ENCODE peak calls at places on chromosome 17, in six cellular contexts. A is epithelial cell of proximal tubule; G is hepatocyte; O is uterus; U is CD4-positive, alpha-beta T cell; M is dorsolateral prefrontal cortex. F is an unnamed sample.

GRCh38 chr17:65099941-65100315 is 37.2 kb upstream of the RGS9 start:
- DNase-seq in O (no peak), M (no peak), U (peak; percentile 27), G (no peak), A (peak; percentile 96), F (no peak)

GRCh38 chr17:72457712-72458111 is 336.9 kb downstream of the SOX9 start:
- DNase-seq in U (no peak), A (no peak), G (no peak), M (no peak), O (no peak), F (no peak)

GRCh38 chr17:40533896-40534295 is 31.4 kb downstream of the CCR7 start:
- DNase-seq in G (no peak), A (no peak), M (no peak), O (peak; percentile 13), U (no peak), F (no peak)

GRCh38 chr17:78031435-78031834 is 72.9 kb downstream of the TNRC6C start:
- DNase-seq in A (no peak), G (no peak), U (no peak), M (no peak), O (no peak), F (no peak)

GRCh38 chr17:57751348-57751970 is 6.4 kb upstream of the CCDC182 start:
- DNase-seq in U (no peak), G (no peak), A (no peak), M (no peak), O (no peak), F (no peak)

GRCh38 chr17:76824103-76824502 is 44.1 kb upstream of the MGAT5B start:
- DNase-seq in O (no peak), G (no peak), U (no peak), A (no peak), M (no peak), F (no peak)

GRCh38 chr17:1813088-1813487 is 16.6 kb downstream of the SMYD4 start:
- DNase-seq in G (no peak), M (no peak), A (no peak), O (peak; percentile 52), U (no peak), F (no peak)

GRCh38 chr17:82097187-82097918 is 683 bp downstream of the FASN start:
- DNase-seq in M (no peak), U (no peak), O (peak; percentile 50), G (peak; percentile 78), A (no peak), F (peak; percentile 91)

GRCh38 chr17:59193463-59193862 is 16.4 kb upstream of the SMG8 start:
- DNase-seq in G (no peak), M (no peak), U (no peak), A (no peak), O (no peak), F (no peak)

GRCh38 chr17:79315282-79316106 is 240.9 kb downstream of the ENGASE start:
- DNase-seq in M (no peak), O (no peak), A (no peak), U (no peak), G (no peak), F (no peak)

GRCh38 chr17:11492511-11492910 is 105.8 kb upstream of the DNAH9 start:
- DNase-seq in O (no peak), U (no peak), A (no peak), G (no peak), M (no peak), F (peak; percentile 60)

GRCh38 chr17:81991684-81992513 is 14.5 kb downstream of the ASPSCR1 start:
- DNase-seq in A (no peak), G (peak; percentile 79), U (no peak), M (no peak), O (no peak), F (no peak)

GRCh38 chr17:41792835-41793748 is 6.6 kb upstream of the JUP start:
- DNase-seq in G (peak; percentile 92), A (no peak), U (no peak), M (no peak), O (peak; percentile 63), F (no peak)

GRCh38 chr17:78853926-78854394 is 13.3 kb upstream of the USP36 start:
- DNase-seq in M (no peak), A (no peak), G (peak; percentile 31), U (no peak), O (no peak), F (no peak)

GRCh38 chr17:2980904-2981246 is 82.5 kb downstream of the OR1D5 start:
- DNase-seq in O (no peak), U (no peak), A (no peak), G (no peak), M (no peak), F (no peak)

GRCh38 chr17:20085283-20085875 is 76.2 kb downstream of the SPECC1 start:
- DNase-seq in U (no peak), G (no peak), O (no peak), A (no peak), M (no peak), F (peak; percentile 67)
- TF ChIP-seq CTCF in U (no peak), G (no peak), O (no peak), A (no peak), M (no peak), F (no peak)

GRCh38 chr17:80859004-80859941 is 132.4 kb upstream of the CHMP6 start:
- DNase-seq in M (peak; percentile 70), U (no peak), O (peak; percentile 83), A (peak; percentile 41), G (peak; percentile 67), F (no peak)
- TF ChIP-seq CTCF in M (no peak), U (no peak), O (peak; percentile 20), A (peak; percentile 35), G (peak; percentile 35), F (peak; percentile 38)

DNA sequence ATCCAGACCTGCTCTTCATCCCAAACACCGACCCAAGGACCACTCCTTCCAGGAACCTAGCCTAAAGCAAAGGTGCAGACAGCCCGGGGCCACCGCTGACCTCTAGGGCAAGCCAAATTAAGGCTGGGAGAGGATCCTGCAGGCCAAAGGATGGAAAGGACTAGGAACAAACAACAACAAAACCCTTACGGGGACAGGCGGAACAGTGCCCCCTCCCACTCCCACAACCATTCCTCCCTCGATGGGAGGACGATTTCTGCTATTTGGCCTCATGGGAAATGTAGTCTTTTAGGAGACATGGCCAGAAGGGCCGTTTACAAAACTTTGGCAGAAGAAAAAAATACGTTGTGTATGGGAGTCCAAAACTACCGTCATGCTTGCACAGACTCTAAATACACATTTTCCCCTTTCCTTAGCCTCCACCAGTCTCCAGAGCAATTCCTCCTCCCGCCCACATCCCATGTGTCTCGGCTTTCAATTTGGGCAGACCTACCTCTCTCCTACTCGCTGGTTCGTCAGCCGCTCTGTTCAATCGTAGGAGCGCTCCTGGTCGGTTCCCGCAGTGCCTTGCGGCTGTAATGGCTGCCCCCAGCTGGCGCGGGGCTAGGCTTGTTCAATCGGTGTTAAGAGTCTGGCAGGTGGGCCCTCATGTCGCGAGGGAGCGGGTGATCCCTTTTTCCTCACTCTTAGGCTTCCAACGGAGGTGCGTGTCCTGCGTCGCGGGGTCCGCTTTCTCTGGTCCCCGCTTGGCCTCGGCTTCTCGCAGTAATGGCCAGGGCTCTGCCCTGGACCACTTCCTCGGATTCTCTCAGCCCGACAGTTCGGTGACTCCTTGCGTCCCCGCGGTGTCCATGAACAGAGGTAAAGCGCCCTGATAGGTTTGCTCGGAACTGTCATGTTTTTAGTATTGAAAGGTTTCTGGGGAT is at the start of gene ERAL1:
- DNase-seq in O (peak; percentile 82), G (peak; percentile 93), M (peak; percentile 86), A (peak; percentile 36), U (peak; percentile 74), F (peak; percentile 92)
- TF ChIP-seq CTCF in O (no peak), G (no peak), M (peak; percentile 41), A (no peak), U (no peak), F (no peak)

DNA sequence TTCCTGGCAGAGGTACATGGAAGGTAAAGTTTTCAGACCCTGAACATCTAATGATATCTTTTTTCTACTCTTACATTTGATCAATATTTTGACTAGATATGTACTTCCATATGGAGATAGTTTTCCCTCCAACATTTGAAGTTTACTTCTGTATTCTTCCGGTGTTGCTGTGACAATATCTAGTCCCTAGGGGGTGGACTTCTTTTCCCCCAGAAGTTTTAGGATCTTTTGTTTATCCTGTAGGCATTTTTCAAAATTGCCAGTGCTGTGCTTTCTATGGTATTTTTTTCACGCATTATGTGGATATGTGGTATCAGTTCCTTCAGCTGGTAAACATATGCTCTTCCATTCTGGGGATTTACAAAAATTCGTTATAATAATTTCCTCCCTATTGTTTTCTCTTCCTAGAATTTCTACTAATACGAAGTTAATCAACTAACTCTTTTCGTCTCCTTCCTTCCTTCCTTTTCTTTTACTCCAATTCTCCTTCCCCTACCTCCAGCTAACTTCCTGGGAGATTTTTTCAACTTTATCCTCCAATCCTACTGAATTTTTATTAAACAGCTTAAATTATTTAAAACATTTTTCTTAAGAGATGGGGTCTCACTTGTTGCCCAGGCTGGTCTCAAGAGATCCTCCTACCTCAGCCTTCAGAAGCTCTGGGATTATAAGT is 26.1 kb upstream of the ZNHIT3 start:
- DNase-seq in U (no peak), M (no peak), O (no peak), G (no peak), A (no peak), F (no peak)
- TF ChIP-seq CTCF in U (no peak), M (no peak), O (no peak), G (no peak), A (no peak), F (no peak)

DNA sequence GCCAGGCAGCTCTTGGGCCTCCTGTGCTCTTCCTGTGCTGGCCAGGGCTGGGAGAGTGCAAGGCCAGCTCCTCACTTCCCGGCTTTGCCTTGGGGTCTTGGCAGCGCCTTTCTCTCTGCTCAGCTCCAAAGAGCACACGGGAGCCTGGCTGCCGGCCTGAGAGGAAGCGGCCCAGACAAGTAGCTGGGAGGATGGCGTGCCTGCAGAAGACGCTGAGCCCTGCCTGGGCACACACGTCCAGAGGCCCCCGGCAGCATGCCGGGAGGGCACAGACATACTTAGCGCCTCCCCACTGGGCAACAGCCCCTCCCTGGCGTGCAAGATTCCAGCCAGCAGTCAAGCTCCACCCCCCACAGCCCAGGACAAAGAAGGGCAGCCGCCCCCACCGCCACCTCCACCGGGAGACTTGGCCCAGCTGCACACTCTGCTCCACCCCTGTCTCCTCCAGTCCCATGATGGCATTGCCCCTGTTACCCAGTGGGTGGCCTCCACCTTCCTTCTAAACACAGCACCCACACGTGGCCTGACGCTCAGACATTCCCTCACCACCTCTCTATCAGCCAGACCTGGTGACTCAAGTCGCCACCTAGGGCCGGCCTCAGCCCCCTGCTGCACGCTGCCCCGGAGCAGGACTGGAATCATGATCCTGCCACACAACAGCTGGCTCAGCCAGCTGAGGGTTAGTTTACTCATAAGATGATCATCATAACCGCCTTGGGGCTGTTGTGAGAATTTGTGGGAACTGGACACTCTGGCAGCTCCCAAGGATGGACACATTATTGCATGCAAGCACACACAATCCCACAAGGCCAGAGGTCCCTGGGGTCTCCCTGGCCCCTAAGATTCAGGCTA is 12.4 kb downstream of the SGCA start:
- DNase-seq in U (peak; percentile 27), A (no peak), M (no peak), O (peak; percentile 70), G (peak; percentile 91), F (peak; percentile 99)
- TF ChIP-seq CTCF in U (peak; percentile 58), A (peak; percentile 66), M (peak; percentile 36), O (peak; percentile 60), G (peak; percentile 55), F (peak; percentile 52)

F was measured in osteocyte.